ENCODE peak calls at places on chromosomes 4 and X, in eight cellular contexts. K is uterus; X is GM23338; Y is esophagus muscularis mucosa; P is tibial nerve; D is CD8-positive, alpha-beta T cell; T is K562; Z is vagina. B is an unnamed sample. For H3K36me3, the result is how much of the 10 kb centered on the place peaks cover.

GRCh38 chr4:150078041-150078995 is at the start of gene DCLK2:
- DNase-seq in P (peak), T (peak), D (no peak), Z (no peak), K (peak), Y (peak), X (peak), B (peak)

GRCh38 chrX:128754130-128754529 is 701.9 kb upstream of the ACTRT1 start:
- DNase-seq in T (no peak), K (no peak), Y (no peak), D (no peak), X (peak), P (no peak), Z (no peak), B (peak)

GRCh38 chr4:165207431-165208321 is at the start of gene KLHL2:
- DNase-seq in Y (no peak), T (peak), P (peak), Z (no peak), K (peak), X (peak), D (peak), B (peak)

GRCh38 chr4:148056879-148057278 is 325.0 kb downstream of the ARHGAP10 start:
- DNase-seq in D (peak), Z (no peak), K (no peak), P (peak), Y (no peak), X (peak), T (peak), B (peak)

GRCh38 chrX:72358313-72358712 is 52.6 kb upstream of the CITED1 start:
- DNase-seq in D (no peak), P (no peak), Z (no peak), K (no peak), T (no peak), X (no peak), Y (no peak), B (no peak)

GRCh38 chr4:155889036-155889793 is 14.3 kb upstream of the TDO2 start:
- DNase-seq in Z (no peak), P (no peak), T (no peak), K (no peak), Y (no peak), X (no peak), D (no peak), B (peak)

GRCh38 chr4:102042843-102043802 is 252.6 kb downstream of the BANK1 start:
- DNase-seq in Y (no peak), P (no peak), Z (no peak), X (no peak), K (no peak), T (no peak), D (no peak), B (no peak)

GRCh38 chrX:20664774-20665173 is 398.1 kb upstream of the RPS6KA3 start:
- DNase-seq in T (no peak), Y (no peak), X (peak), D (no peak), P (no peak), K (no peak), Z (no peak), B (no peak)

GRCh38 chr4:26049447-26049846 is 135.4 kb downstream of the SMIM20 start:
- DNase-seq in K (no peak), X (no peak), T (no peak), D (no peak), Z (no peak), P (no peak), Y (no peak), B (no peak)

GRCh38 chr4:29540439-29541102 is 1179.6 kb upstream of the PCDH7 start:
- DNase-seq in X (no peak), P (no peak), K (no peak), Y (no peak), Z (no peak), T (no peak), D (no peak), B (no peak)

GRCh38 chrX:153769158-153769864 is 5.3 kb downstream of the PLXNB3 start:
- DNase-seq in K (no peak), X (no peak), Z (no peak), P (no peak), D (no peak), Y (no peak), T (no peak), B (no peak)

GRCh38 chr4:109611045-109611616 is 51.1 kb downstream of the MCUB start:
- DNase-seq in Y (no peak), K (no peak), P (no peak), Z (no peak), D (no peak), T (no peak), X (no peak), B (no peak)

GRCh38 chr4:184163813-184164212 is 53.9 kb downstream of the ENPP6 start:
- DNase-seq in Y (peak), X (peak), P (peak), D (no peak), K (peak), T (peak), Z (no peak), B (peak)

GRCh38 chr4:185764880-185765279 is 47.1 kb downstream of the SORBS2 start:
- DNase-seq in Z (no peak), Y (no peak), T (no peak), P (no peak), X (no peak), K (no peak), D (no peak), B (no peak)

GRCh38 chrX:115573172-115573571 is 12.2 kb downstream of the PLS3 start:
- DNase-seq in Y (no peak), P (no peak), X (no peak), K (no peak), T (no peak), Z (no peak), D (no peak), B (no peak)

GRCh38 chr4:88900432-88900831 is 156.6 kb downstream of the FAM13A start:
- DNase-seq in Z (no peak), T (no peak), Y (no peak), P (no peak), D (no peak), K (no peak), X (no peak), B (no peak)

GRCh38 chr4:26032142-26032541 is 118.1 kb downstream of the SMIM20 start:
- DNase-seq in D (no peak), T (no peak), K (no peak), Z (no peak), P (no peak), Y (no peak), X (no peak), B (no peak)

GRCh38 chr4:152594981-152595916 is 59.4 kb upstream of the FBXW7 start:
- DNase-seq in X (no peak), Z (no peak), T (no peak), K (no peak), D (no peak), P (no peak), Y (no peak), B (peak)

GRCh38 chr4:61501812-61502211 is 301.7 kb downstream of the ADGRL3 start:
- DNase-seq in X (no peak), D (no peak), K (no peak), Y (no peak), Z (no peak), T (no peak), P (no peak), B (no peak)

GRCh38 chr4:139184129-139184528 is 7.1 kb upstream of the ELF2 start:
- DNase-seq in Z (no peak), T (no peak), Y (no peak), X (no peak), P (no peak), K (no peak), D (no peak), B (peak)

GRCh38 chr4:89296399-89296798 is 11.2 kb downstream of the GPRIN3 start:
- DNase-seq in Z (no peak), Y (no peak), X (no peak), T (no peak), P (no peak), D (no peak), K (no peak), B (no peak)

GRCh38 chrX:123665197-123665596 is 67.7 kb downstream of the THOC2 start:
- DNase-seq in K (no peak), T (no peak), X (no peak), Y (no peak), D (no peak), Z (no peak), P (no peak), B (no peak)
- H3K36me3 ChIP-seq in K (under half), T (half or more), X (under half), Y (under half), D (under half), Z (under half), P (under half), B (under half)

GRCh38 chr4:176042195-176042594 is 23.4 kb upstream of the WDR17 start:
- DNase-seq in D (no peak), X (no peak), Y (no peak), Z (no peak), K (no peak), P (no peak), T (no peak), B (no peak)

GRCh38 chr4:176038789-176039188 is 26.9 kb upstream of the WDR17 start:
- DNase-seq in D (no peak), P (no peak), X (no peak), Y (no peak), T (no peak), K (no peak), Z (no peak), B (no peak)

GRCh38 chr4:176048631-176049030 is 17.0 kb upstream of the WDR17 start:
- DNase-seq in T (no peak), K (no peak), X (no peak), D (no peak), Y (no peak), P (no peak), Z (no peak), B (no peak)

GRCh38 chr4:176044589-176044951 is 21.1 kb upstream of the WDR17 start:
- DNase-seq in Z (no peak), X (no peak), Y (no peak), P (no peak), K (no peak), T (no peak), D (no peak), B (no peak)

DNA sequence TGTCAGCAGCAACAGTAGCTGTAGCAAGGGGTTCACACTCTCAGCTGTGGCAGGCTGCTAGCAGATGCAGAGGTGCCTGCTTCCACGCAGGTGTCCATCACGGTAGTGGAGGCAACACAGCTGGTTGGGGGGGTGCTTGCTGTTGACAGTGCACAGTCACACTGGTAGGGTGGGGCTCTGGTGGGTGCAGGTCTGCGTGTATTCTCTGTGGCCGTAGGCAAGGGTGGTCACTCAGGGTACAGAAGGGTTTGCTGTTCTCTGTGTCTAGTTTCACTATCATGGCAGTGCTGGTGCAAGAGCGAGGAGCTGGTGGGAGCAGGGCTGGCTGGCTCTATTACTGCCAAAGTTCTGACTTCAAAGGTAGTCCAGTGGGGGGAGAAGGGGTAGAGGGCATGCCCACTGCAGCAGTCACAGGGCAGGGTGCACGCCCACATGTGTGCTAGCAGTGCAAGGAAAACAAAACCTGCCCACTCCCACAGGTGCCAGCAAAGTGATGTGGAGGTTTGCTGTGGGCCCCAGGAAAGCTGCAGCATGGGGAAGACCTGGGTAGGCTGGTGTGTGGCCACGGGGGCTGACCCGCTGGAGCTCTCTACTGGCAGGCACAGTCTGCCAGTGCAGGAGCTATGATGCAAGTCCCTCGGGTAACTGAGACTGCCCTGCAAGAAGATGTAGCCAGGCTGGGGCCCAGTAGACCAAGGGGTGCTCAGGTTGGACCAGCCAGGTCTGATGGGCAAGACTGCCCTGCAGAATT is 21.6 kb upstream of the WDR17 start:
- DNase-seq in D (no peak), T (no peak), Z (no peak), P (no peak), X (no peak), K (no peak), Y (no peak), B (no peak)
- TF ChIP-seq CTCF in D (no peak), T (no peak), Z (no peak), P (no peak), X (no peak), K (no peak), Y (no peak), B (no peak)

GRCh38 chr4:3240936-3241522 is 7.9 kb upstream of the MSANTD1 start:
- DNase-seq in Y (no peak), D (no peak), P (no peak), X (no peak), T (no peak), K (no peak), Z (no peak), B (no peak)
- H3K36me3 ChIP-seq in Y (half or more), D (under half), P (under half), X (under half), T (under half), K (under half), Z (under half), B (under half)

GRCh38 chrX:65034641-65035450 is 58.6 kb upstream of the ZC4H2 start:
- DNase-seq in Y (no peak), D (peak), X (peak), Z (no peak), T (peak), P (peak), K (peak), B (no peak)
- TF ChIP-seq CTCF in Y (peak), D (peak), X (peak), Z (no peak), T (peak), P (peak), K (peak), B (no peak)

DNA sequence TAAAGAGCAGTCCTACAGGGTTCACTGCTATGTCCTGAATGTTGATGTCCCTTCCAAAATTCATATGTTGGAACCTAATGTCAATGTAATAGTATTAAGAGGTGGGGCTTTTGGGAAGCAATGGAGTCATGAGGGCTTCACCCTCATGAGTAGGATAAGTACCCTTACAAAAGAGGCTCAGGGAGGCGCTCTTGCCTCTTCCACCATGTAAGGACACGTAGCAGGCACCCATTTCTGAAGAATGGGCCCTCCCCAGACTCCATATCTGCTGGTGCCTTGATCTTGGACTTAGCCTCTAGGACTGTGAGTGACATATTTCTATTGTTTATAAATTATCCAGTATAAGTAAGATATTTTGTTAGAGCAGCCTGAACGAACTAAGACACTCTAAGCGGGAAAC is 15.8 kb downstream of the MED28 start:
- DNase-seq in K (no peak), D (no peak), Y (no peak), Z (no peak), P (no peak), X (no peak), T (no peak), B (no peak)
- H3K36me3 ChIP-seq in K (under half), D (under half), Y (half or more), Z (under half), P (under half), X (half or more), T (half or more), B (half or more)

DNA sequence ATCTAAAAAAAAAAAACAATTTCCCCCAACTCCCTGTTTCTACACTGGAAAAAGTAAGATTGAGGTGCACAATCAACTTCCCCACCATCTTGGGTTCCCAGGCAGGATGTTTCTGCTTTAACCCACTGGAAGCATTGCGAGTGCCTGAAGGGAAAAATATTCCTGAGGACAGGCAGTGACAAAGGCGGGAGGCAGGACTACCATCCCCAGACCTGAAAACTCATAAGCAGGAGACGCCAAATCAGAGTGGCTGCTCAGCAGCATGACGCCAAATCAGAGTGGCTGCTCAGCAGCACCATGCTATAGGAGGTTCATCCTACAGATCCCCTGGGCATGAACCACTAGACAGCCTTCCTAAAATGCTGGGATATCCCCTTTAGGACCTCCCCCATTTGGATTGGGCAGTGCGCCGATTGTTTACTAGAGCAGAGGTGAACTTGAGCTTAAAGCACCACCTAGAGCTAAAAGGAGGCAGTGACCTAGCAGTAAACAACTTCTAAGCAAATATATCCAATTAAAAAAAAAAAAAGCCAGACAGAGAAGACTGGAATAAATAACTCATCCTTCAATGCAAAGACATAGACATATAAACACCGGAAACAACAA is 35.0 kb upstream of the GK start:
- DNase-seq in T (no peak), K (no peak), D (no peak), Z (no peak), Y (no peak), P (no peak), X (peak), B (no peak)
- TF ChIP-seq CTCF in T (peak), K (no peak), D (no peak), Z (no peak), Y (no peak), P (no peak), X (peak), B (peak)

GRCh38 chr4:77167173-77167572 is 10.2 kb downstream of the CCNG2 start:
- DNase-seq in Y (no peak), X (no peak), D (no peak), P (no peak), Z (no peak), T (no peak), K (no peak), B (no peak)
- H3K36me3 ChIP-seq in Y (half or more), X (under half), D (under half), P (under half), Z (under half), T (under half), K (under half), B (under half)

B was measured in A673.